ENCODE peak calls at places on chromosomes 6 and 20, in nine cellular contexts. Y, K, O, H, C, I, A, W and S are unnamed samples.

GRCh38 chr20:64063389-64064144 is 569 bp downstream of the TCEA2 start:
- DNase-seq in Y (no peak), K (no peak), O (no peak), H (no peak), C (peak), I (peak), A (no peak), W (peak), S (no peak)

GRCh38 chr20:13626724-13627123 is 12.0 kb downstream of the TASP1 start:
- DNase-seq in Y (no peak), K (no peak), O (no peak), H (no peak), C (no peak), I (no peak), A (no peak), W (no peak), S (no peak)

GRCh38 chr20:44218441-44218840 is 7.9 kb upstream of the OSER1 start:
- DNase-seq in Y (no peak), K (no peak), O (no peak), H (no peak), C (no peak), I (no peak), A (no peak), W (no peak), S (no peak)

GRCh38 chr20:41087325-41087685 is 50.0 kb upstream of the PLCG1 start:
- DNase-seq in Y (no peak), K (no peak), O (no peak), H (no peak), C (no peak), I (no peak), A (no peak), W (no peak), S (no peak)

GRCh38 chr20:62644044-62644795 is 1.9 kb downstream of the SLCO4A1 start:
- DNase-seq in Y (no peak), K (no peak), O (no peak), H (no peak), C (no peak), I (no peak), A (no peak), W (no peak), S (no peak)

GRCh38 chr6:119349041-119349340 is 570 bp downstream of the MAN1A1 start:
- DNase-seq in Y (no peak), K (peak), O (no peak), H (no peak), C (no peak), I (peak), A (peak), W (no peak), S (no peak)

GRCh38 chr20:51910202-51911050 is 108.1 kb upstream of the SALL4 start:
- DNase-seq in Y (no peak), K (no peak), O (no peak), H (peak), C (no peak), I (no peak), A (peak), W (no peak), S (no peak)

GRCh38 chr6:47007657-47008396 is 34.3 kb downstream of the ADGRF1 start:
- DNase-seq in Y (no peak), K (no peak), O (no peak), H (no peak), C (no peak), I (no peak), A (no peak), W (no peak), S (no peak)

GRCh38 chr6:83114164-83114563 is 46.7 kb downstream of the DOP1A start:
- DNase-seq in Y (no peak), K (no peak), O (no peak), H (peak), C (no peak), I (peak), A (no peak), W (no peak), S (no peak)

GRCh38 chr6:39543117-39543516 is 182.1 kb downstream of the KIF6 start:
- DNase-seq in Y (no peak), K (no peak), O (no peak), H (no peak), C (peak), I (peak), A (no peak), W (peak), S (peak)

GRCh38 chr6:63543001-63543400 is 29.3 kb upstream of the LOC128125822 start:
- DNase-seq in Y (no peak), K (no peak), O (no peak), H (no peak), C (no peak), I (no peak), A (no peak), W (no peak), S (no peak)

GRCh38 chr20:25090492-25091429 is 8.8 kb upstream of the VSX1 start:
- DNase-seq in Y (peak), K (no peak), O (no peak), H (no peak), C (no peak), I (no peak), A (no peak), W (no peak), S (no peak)

GRCh38 chr20:2252419-2253060 is 43.3 kb upstream of the TGM3 start:
- DNase-seq in Y (no peak), K (no peak), O (no peak), H (no peak), C (no peak), I (no peak), A (no peak), W (no peak), S (no peak)